ENCODE peak calls at places on chromosomes 16 and 17, in four cellular contexts. Q, F, K and J are unnamed samples. For H3K4me1, the result is how much of the 10 kb centered on the place peaks cover.

GRCh38 chr17:13047016-13047415 is 29.2 kb upstream of the ELAC2 start:
- ATAC-seq in Q (no peak), F (no peak), K (no peak), J (no peak)

GRCh38 chr16:47644166-47644565 is 183.0 kb downstream of the PHKB start:
- ATAC-seq in Q (no peak), F (no peak), K (no peak), J (no peak)

GRCh38 chr17:71251276-71251675 is 869.5 kb upstream of the SOX9 start:
- ATAC-seq in Q (no peak), F (no peak), K (no peak), J (no peak)

GRCh38 chr17:18064053-18064452 is 23.7 kb upstream of the DRG2 start:
- ATAC-seq in Q (no peak), F (no peak), K (no peak), J (no peak)

GRCh38 chr17:29291163-29291752 is 2.7 kb downstream of the NUFIP2 start:
- ATAC-seq in Q (no peak), F (no peak), K (no peak), J (no peak)

GRCh38 chr16:50302472-50303005 is 36.2 kb downstream of the ADCY7 start:
- ATAC-seq in Q (peak), F (no peak), K (no peak), J (no peak)

GRCh38 chr17:81192386-81193050 is 26.5 kb upstream of the AATK start:
- ATAC-seq in Q (no peak), F (no peak), K (no peak), J (no peak)

GRCh38 chr16:50573947-50574751 is 26.0 kb downstream of the NKD1 start:
- ATAC-seq in Q (no peak), F (no peak), K (no peak), J (peak)

GRCh38 chr17:67322039-67322787 is 44.2 kb downstream of the PSMD12 start:
- ATAC-seq in Q (no peak), F (no peak), K (no peak), J (no peak)

GRCh38 chr17:17671369-17672119 is 9.7 kb upstream of the RAI1 start:
- ATAC-seq in Q (no peak), F (no peak), K (no peak), J (no peak)

GRCh38 chr16:79891458-79891857 is 290.9 kb upstream of the MAF start:
- ATAC-seq in Q (no peak), F (no peak), K (no peak), J (no peak)
- H3K4me1 ChIP-seq in Q (under half), F (under half), K (under half), J (under half)

DNA sequence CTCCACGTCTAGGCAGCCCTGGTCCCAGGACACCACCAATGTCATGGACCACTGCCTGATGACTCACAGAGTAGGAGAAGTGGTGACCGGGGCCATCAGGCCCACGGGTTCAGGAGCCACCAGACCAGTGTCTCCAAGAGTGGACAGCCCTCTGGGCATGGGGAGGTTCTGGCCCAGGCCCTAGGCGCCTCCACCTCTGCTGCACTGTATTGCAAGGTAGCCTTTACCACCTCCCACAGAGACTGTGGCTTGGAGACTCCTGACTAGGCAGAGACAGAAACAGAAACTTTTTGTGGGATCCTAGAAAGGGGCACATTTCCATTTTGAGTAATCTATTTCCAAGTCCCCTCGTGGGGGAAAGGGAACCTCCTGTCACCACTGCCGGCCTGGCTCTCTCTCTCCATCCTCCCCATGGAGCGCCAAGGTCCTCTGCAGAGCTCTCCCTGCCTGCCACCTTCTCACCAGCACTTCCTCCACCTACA is 2.9 kb downstream of the CDIP1 start:
- ATAC-seq in Q (no peak), F (no peak), K (no peak), J (no peak)
- H3K27ac ChIP-seq in Q (peak), F (no peak), K (no peak), J (no peak)

DNA sequence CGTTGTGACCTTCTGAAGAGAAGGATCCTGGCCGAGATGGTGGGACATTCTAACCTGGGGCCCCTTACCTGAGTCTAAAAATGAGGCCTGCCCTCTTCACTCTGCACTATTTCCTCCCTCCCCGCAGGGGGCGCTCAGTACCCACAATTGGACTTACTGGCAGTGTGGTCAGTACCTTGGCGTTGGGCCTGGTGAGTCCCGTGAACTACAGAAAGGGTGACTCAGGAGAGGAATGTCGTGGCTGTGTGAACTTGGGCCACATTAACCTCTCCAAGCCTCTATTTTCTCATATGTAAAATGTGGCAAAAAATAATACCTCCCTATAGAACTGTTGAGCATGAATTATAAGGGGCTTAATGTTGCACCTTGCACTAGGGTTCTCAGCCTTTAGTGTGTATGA is 3.9 kb downstream of the RSAD1 start:
- ATAC-seq in Q (peak), F (peak), K (peak), J (peak)
- TF ChIP-seq EP300 in Q (no peak), F (no peak), K (no peak), J (no peak)

GRCh38 chr16:88965411-88965810 is 11.6 kb downstream of the CBFA2T3 start:
- ATAC-seq in Q (no peak), F (no peak), K (no peak), J (no peak)
- H3K4me1 ChIP-seq in Q (under half), F (under half), K (under half), J (under half)

GRCh38 chr17:57477483-57478357 is 221.4 kb downstream of the MSI2 start:
- ATAC-seq in Q (no peak), F (no peak), K (no peak), J (no peak)
- H3K27ac ChIP-seq in Q (no peak), F (no peak), K (no peak), J (no peak)

DNA sequence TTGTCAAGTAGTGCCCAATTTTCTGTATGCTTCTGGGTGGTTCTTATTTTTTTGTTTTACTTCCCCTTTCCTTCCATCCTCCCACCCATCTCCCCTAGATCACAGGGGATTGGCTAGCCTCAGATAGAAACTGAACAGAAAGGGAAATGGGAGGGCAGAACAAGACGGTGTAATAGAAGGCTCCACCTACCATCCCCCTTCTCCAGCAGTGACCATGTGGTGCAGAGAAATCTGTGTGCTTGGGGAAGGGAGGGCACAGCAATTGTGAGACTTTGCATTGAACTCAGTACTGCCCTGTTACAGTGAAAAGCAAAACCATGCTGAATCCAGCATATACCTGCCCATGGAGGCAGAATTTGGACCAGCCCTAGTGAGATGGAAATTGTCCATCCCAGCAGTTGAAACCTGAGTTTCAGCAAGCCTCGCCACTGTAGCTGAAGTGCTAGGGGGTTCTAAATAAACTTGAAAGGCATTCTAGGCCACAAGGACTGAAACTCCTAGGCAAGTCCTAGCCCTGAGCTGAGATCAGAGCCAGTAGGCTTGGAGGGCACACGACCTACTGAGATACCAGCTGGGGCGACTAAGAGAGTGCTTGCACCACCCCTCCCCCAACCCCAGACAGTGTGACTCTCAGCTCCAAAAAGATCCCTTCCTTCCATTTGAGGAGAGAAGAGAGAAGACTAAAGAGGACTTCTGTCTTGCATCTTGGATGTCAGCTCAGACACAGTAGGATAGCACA is 5.2 kb downstream of the SLFN11 start:
- ATAC-seq in Q (no peak), F (peak), K (no peak), J (peak)
- TF ChIP-seq EP300 in Q (no peak), F (no peak), K (no peak), J (no peak)

GRCh38 chr16:57381791-57382534 is 9.7 kb downstream of the CX3CL1 start:
- ATAC-seq in Q (no peak), F (no peak), K (no peak), J (no peak)

GRCh38 chr16:57379579-57379978 is 7.3 kb downstream of the CX3CL1 start:
- ATAC-seq in Q (no peak), F (no peak), K (peak), J (no peak)

GRCh38 chr16:57382535-57383275 is 10.4 kb downstream of the CX3CL1 start:
- ATAC-seq in Q (peak), F (no peak), K (no peak), J (no peak)

GRCh38 chr16:57383276-57384247 is 11.3 kb downstream of the CX3CL1 start:
- ATAC-seq in Q (peak), F (no peak), K (peak), J (peak)

DNA sequence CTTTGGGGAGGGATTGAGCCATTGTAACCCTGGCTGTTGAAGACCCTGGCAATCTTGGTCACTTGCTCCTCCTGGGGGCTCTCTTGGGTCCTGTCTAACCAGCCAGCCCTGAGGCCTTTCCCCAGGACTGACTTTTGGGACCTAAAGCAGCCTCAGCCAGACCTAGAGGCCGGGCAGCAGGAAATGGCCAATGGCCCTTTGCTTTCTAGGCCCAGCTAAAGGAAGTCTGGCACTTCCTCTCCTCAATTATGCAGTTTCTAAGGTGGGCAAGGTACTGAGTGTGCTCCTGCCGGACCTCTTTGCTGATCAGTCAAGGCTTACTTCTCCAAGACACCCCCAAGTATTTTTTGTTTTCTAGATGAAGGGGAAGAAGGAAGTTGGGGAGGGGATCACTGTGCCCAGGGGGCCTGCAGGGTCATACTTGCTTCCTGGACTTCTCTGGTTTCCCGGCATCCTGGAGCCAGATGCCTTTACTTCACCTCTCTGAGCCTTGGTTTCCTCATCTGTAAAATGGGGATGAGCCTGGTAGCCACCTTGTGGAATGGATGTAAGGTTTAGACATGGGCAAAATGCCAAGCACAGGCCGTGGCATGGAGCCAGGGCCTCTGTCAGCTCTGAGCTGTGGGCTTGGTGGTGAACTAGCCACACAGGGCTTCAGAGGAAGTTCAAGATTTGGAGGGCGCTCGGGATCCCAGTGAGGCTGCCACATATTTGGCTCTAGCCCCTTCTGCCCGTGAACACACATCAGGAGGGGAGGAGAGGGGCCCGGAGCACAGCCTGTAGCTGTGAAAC is 8.6 kb downstream of the CX3CL1 start:
- ATAC-seq in Q (no peak), F (no peak), K (no peak), J (no peak)
- H3K4me1 ChIP-seq in Q (half or more), F (half or more), K (half or more), J (under half)

DNA sequence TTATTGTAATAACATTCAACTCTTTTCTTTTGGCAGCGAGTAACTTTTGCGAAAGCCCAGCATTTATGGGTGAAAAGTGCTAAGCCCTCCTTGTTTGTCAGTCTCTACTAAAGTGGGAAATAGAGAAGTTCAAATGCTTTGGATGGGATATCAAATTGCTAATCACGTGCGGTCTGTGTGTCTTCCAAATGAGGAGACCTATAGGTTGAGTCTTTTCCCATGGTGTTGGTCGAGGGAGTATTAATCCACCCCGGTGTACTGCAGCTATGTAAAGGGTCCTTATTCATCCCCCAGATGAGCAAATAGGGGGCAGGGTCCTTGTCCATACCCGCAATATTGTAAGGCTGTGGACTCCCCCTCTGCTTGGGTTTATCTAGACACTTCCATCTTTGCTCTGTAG is 14.5 kb downstream of the KIAA0513 start:
- ATAC-seq in Q (no peak), F (no peak), K (no peak), J (no peak)
- H3K27ac ChIP-seq in Q (no peak), F (no peak), K (no peak), J (no peak)

GRCh38 chr16:70715113-70715711 is 29.4 kb upstream of the MTSS2 start:
- ATAC-seq in Q (no peak), F (peak), K (peak), J (peak)
- TF ChIP-seq EP300 in Q (no peak), F (no peak), K (no peak), J (no peak)